ENCODE peak calls at places on chromosomes 11 and 22, in four cellular contexts. Y is smooth muscle cell of the brain vasculature; L is left lobe of liver; U is activated CD4-positive, CD25-positive, alpha-beta regulatory T cell treated with anti-CD3 and anti-CD28 coated beads, Interleukin-2, amount 50 U/mL, for 16 hours. Q is an unnamed sample.

GRCh38 chr11:8006349-8006977 is 19.3 kb downstream of the EIF3F start:
- DNase-seq in U (no peak), Y (peak), L (peak), Q (peak)

GRCh38 chr11:120598517-120599209 is 87.1 kb downstream of the GRIK4 start:
- DNase-seq in L (no peak), U (no peak), Y (no peak), Q (no peak)

GRCh38 chr11:69443138-69443967 is 38.1 kb upstream of the LINC01488 start:
- DNase-seq in Y (peak), L (peak), U (peak), Q (peak)

GRCh38 chr11:104668797-104669463 is 229.3 kb downstream of the CASP12 start:
- DNase-seq in L (no peak), Y (peak), U (no peak), Q (peak)

GRCh38 chr11:36253238-36253637 is 36.0 kb downstream of the COMMD9 start:
- DNase-seq in Y (no peak), L (no peak), U (no peak), Q (no peak)

GRCh38 chr11:72932132-72932570 is 117.9 kb downstream of the ATG16L2 start:
- DNase-seq in U (no peak), Y (no peak), L (no peak), Q (no peak)

GRCh38 chr11:46001427-46002049 is 79.1 kb downstream of the LARGE2 start:
- DNase-seq in L (no peak), Y (no peak), U (no peak), Q (no peak)

GRCh38 chr11:126452718-126453117 is 97.2 kb downstream of the ST3GAL4 start:
- DNase-seq in Y (no peak), L (no peak), U (no peak), Q (no peak)

GRCh38 chr11:7020183-7020917 is at the start of the genes NLRP14 and ZNF214:
- DNase-seq in Y (peak), U (no peak), L (peak), Q (peak)

GRCh38 chr22:29382575-29383328 is 5.6 kb downstream of the AP1B1 start:
- DNase-seq in Y (no peak), U (no peak), L (peak), Q (no peak)

GRCh38 chr11:19903620-19904069 is 191.0 kb downstream of the NAV2 start:
- DNase-seq in Y (peak), L (peak), U (no peak), Q (peak)

GRCh38 chr11:68704887-68705286 is 20.5 kb downstream of the GAL start:
- DNase-seq in L (no peak), U (no peak), Y (no peak), Q (no peak)

GRCh38 chr22:50726643-50727340 is 11.2 kb upstream of the ACR start:
- DNase-seq in Y (no peak), U (no peak), L (no peak), Q (no peak)

GRCh38 chr11:126474888-126475626 is 119.6 kb downstream of the ST3GAL4 start:
- DNase-seq in Y (peak), L (no peak), U (no peak), Q (no peak)

GRCh38 chr22:25210831-25211230 is 8.6 kb upstream of the CRYBB2 start:
- DNase-seq in Y (no peak), U (no peak), L (no peak), Q (no peak)

GRCh38 chr22:19996694-19997384 is 19.8 kb downstream of the ARVCF start:
- DNase-seq in Y (no peak), U (no peak), L (no peak), Q (no peak)

GRCh38 chr22:48758905-48759875 is 1068.5 kb downstream of the BRD1 start:
- DNase-seq in Y (no peak), U (no peak), L (peak), Q (no peak)

GRCh38 chr11:44726278-44727113 is at the start of gene TSPAN18:
- DNase-seq in U (no peak), Y (no peak), L (no peak), Q (no peak)

GRCh38 chr11:44493929-44494328 is 71.5 kb upstream of the CD82 start:
- DNase-seq in L (no peak), Y (no peak), U (no peak), Q (no peak)

GRCh38 chr11:68574308-68574707 is 110.0 kb upstream of the GAL start:
- DNase-seq in Y (no peak), L (no peak), U (no peak), Q (no peak)

GRCh38 chr11:69644071-69644961 is 3.4 kb downstream of the CCND1 start:
- DNase-seq in U (no peak), Y (no peak), L (peak), Q (no peak)

GRCh38 chr11:71078482-71078881 is 173.9 kb downstream of the SHANK2 start:
- DNase-seq in Y (no peak), U (no peak), L (no peak), Q (no peak)

GRCh38 chr11:65891180-65892136 is 985 bp downstream of the CCDC85B start:
- DNase-seq in U (no peak), L (no peak), Y (no peak), Q (no peak)

GRCh38 chr22:17319541-17319940 is 49.7 kb upstream of the CECR2 start:
- DNase-seq in U (no peak), Y (no peak), L (no peak), Q (no peak)

GRCh38 chr11:16070573-16070972 is 285.8 kb downstream of the SOX6 start:
- DNase-seq in U (no peak), Y (no peak), L (no peak), Q (no peak)

GRCh38 chr11:68775951-68776388 is 24.6 kb upstream of the TESMIN start:
- DNase-seq in L (no peak), U (no peak), Y (no peak), Q (no peak)

GRCh38 chr11:47148903-47149535 is 27.7 kb downstream of the ARFGAP2 start:
- DNase-seq in U (no peak), L (no peak), Y (no peak), Q (no peak)

GRCh38 chr11:78465169-78465942 is 47.7 kb upstream of the GAB2 start:
- DNase-seq in Y (no peak), L (no peak), U (no peak), Q (no peak)

GRCh38 chr22:28025333-28025732 is 106.3 kb upstream of the PITPNB start:
- DNase-seq in Y (no peak), U (no peak), L (peak), Q (no peak)

GRCh38 chr11:11966826-11967668 is 41.4 kb downstream of the DKK3 start:
- DNase-seq in U (peak), Y (no peak), L (peak), Q (peak)

GRCh38 chr11:12433571-12434061 is 56.2 kb downstream of the PARVA start:
- DNase-seq in L (no peak), Y (no peak), U (no peak), Q (no peak)

GRCh38 chr11:133714471-133715375 is 130.6 kb downstream of the SPATA19 start:
- DNase-seq in U (no peak), L (no peak), Y (no peak), Q (no peak)

GRCh38 chr11:96173424-96173823 is 169.6 kb downstream of the MAML2 start:
- DNase-seq in L (no peak), U (no peak), Y (no peak), Q (no peak)

GRCh38 chr11:35529971-35530495 is 4.6 kb upstream of the PAMR1 start:
- DNase-seq in Y (peak), U (no peak), L (no peak), Q (peak)

Q was measured in RWPE1.